ENCODE peak calls at places on chromosomes 4 and X, in eight cellular contexts. D is adrenal gland, I is endothelial cell, J is nephron progenitor cell, C is WTC11, G is IMR-90, L is endothelial cell of umbilical vein, V is hepatocyte. F is an unnamed sample.

GRCh38 chr4:2797545-2798305 is 4.8 kb downstream of the SH3BP2 start:
- DNase-seq in L (no peak), V (no peak), I (peak), G (no peak), C (no peak), D (peak), J (no peak), F (no peak)

GRCh38 chrX:72026341-72027023 is 105.2 kb downstream of the RTL5 start:
- DNase-seq in J (no peak), C (no peak), D (peak), I (no peak), L (no peak), G (no peak), V (no peak), F (no peak)

GRCh38 chrX:134764202-134764785 is 106.0 kb upstream of the PLAC1 start:
- DNase-seq in G (no peak), J (no peak), L (peak), D (no peak), I (no peak), C (no peak), V (no peak), F (no peak)

GRCh38 chr4:140718240-140718639 is 37.9 kb downstream of the TBC1D9 start:
- DNase-seq in G (peak), I (no peak), J (no peak), D (no peak), L (peak), C (no peak), V (no peak), F (no peak)

GRCh38 chrX:35098419-35098818 is 155.8 kb downstream of the FAM47B start:
- DNase-seq in G (no peak), J (no peak), C (no peak), D (no peak), V (no peak), I (no peak), L (peak), F (no peak)

GRCh38 chrX:64642482-64642881 is 247.2 kb upstream of the MTMR8 start:
- DNase-seq in V (no peak), L (no peak), G (no peak), C (peak), J (no peak), D (no peak), I (peak), F (no peak)

GRCh38 chr4:111630705-111631104 is 514.5 kb upstream of the FAM241A start:
- DNase-seq in I (no peak), V (peak), J (no peak), G (peak), D (no peak), L (peak), C (no peak), F (no peak)

GRCh38 chr4:95508421-95508820 is 40.4 kb downstream of the UNC5C start:
- DNase-seq in D (no peak), I (no peak), G (peak), L (peak), V (no peak), J (no peak), C (no peak), F (no peak)

GRCh38 chrX:41303013-41303412 is 30.9 kb upstream of the DDX3X start:
- DNase-seq in L (no peak), C (no peak), V (no peak), I (no peak), G (no peak), D (no peak), J (no peak), F (no peak)

GRCh38 chrX:129654652-129655546 is at the start of gene APLN:
- DNase-seq in D (peak), C (peak), J (peak), I (peak), G (peak), V (peak), L (peak), F (no peak)

GRCh38 chrX:132022863-132023116 is 312 bp upstream of the STK26 start:
- DNase-seq in V (no peak), L (no peak), I (no peak), G (no peak), D (no peak), C (no peak), J (no peak), F (no peak)

GRCh38 chrX:69045616-69046345 is 119.5 kb downstream of the PJA1 start:
- DNase-seq in G (no peak), L (no peak), C (no peak), V (no peak), D (peak), I (no peak), J (no peak), F (no peak)

GRCh38 chr4:57075353-57075752 is 34.8 kb downstream of the IGFBP7 start:
- DNase-seq in J (no peak), I (no peak), C (no peak), V (no peak), G (no peak), L (no peak), D (no peak), F (no peak)
- TF ChIP-seq CTCF in J (no peak), I (no peak), C (no peak), V (no peak), G (no peak), L (no peak), D (no peak), F (no peak)

GRCh38 chrX:153728951-153729631 is 4.4 kb downstream of the ABCD1 start:
- DNase-seq in V (no peak), J (no peak), I (no peak), L (no peak), C (no peak), D (no peak), G (no peak), F (no peak)

GRCh38 chrX:153731117-153731844 is 6.6 kb downstream of the ABCD1 start:
- DNase-seq in J (no peak), I (no peak), G (no peak), C (no peak), D (no peak), L (no peak), V (no peak), F (no peak)

GRCh38 chrX:153732406-153732805 is 7.8 kb downstream of the ABCD1 start:
- DNase-seq in J (no peak), G (no peak), L (no peak), D (no peak), I (no peak), C (no peak), V (no peak), F (no peak)

GRCh38 chrX:153733651-153734240 is 9.1 kb downstream of the ABCD1 start:
- DNase-seq in D (no peak), G (no peak), L (no peak), I (no peak), V (no peak), J (no peak), C (no peak), F (no peak)

GRCh38 chrX:153731845-153732215 is 7.2 kb downstream of the ABCD1 start:
- DNase-seq in I (no peak), J (no peak), G (no peak), L (no peak), C (no peak), D (no peak), V (no peak), F (no peak)
- TF ChIP-seq CTCF in I (no peak), J (no peak), G (no peak), L (no peak), C (no peak), D (no peak), V (no peak), F (no peak)

DNA sequence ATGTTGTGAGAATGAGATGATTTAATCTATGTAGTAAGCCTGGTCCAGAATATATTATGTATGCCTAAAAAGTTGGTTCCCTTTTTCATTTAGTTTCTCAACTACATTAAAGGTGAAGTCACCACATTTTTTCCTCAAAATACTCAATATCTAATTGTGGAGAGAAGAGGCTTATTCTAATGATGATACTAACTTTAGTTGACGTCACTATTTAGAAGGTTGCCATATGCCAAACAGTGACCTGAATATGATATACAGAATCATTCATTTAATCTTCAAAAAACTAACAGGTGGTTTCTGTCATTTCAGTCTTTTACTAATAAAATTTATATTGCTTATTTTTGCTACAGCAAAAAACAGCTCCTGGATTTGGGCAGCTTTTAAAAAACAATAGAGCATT is 480.7 kb upstream of the NWD2 start:
- DNase-seq in G (no peak), J (no peak), I (no peak), D (no peak), L (no peak), C (no peak), V (no peak), F (no peak)
- TF ChIP-seq CTCF in G (no peak), J (no peak), I (no peak), D (no peak), L (no peak), C (no peak), V (no peak), F (no peak)

GRCh38 chrX:104309169-104309568 is 54.4 kb upstream of the ESX1 start:
- DNase-seq in G (no peak), V (no peak), I (no peak), D (no peak), C (no peak), L (no peak), J (no peak), F (no peak)
- TF ChIP-seq CTCF in G (no peak), V (no peak), I (no peak), D (no peak), C (no peak), L (no peak), J (no peak), F (no peak)

DNA sequence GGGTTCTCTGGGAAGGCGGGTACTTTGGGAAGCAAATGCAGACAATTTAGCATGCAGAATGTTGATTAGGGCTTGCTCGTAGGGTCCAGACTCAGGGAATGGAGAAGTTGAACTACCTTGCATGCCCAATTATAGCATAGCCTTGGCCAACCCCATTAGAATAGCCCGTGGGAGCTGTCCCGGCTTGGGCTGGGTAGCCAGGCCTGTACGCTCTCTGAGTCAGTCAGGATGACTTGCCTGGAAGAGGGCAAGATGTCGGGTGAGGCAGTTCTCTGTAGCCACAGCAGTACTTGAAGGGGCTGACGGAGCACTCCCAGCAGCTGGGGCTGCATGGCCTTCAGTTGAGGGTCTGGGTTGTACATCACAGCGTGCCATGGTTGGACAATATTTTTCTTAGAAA is 19.5 kb downstream of the KIAA0232 start:
- DNase-seq in I (no peak), V (no peak), J (no peak), G (peak), D (no peak), C (no peak), L (no peak), F (no peak)
- TF ChIP-seq CTCF in I (no peak), V (no peak), J (no peak), G (no peak), D (no peak), C (no peak), L (no peak), F (no peak)

DNA sequence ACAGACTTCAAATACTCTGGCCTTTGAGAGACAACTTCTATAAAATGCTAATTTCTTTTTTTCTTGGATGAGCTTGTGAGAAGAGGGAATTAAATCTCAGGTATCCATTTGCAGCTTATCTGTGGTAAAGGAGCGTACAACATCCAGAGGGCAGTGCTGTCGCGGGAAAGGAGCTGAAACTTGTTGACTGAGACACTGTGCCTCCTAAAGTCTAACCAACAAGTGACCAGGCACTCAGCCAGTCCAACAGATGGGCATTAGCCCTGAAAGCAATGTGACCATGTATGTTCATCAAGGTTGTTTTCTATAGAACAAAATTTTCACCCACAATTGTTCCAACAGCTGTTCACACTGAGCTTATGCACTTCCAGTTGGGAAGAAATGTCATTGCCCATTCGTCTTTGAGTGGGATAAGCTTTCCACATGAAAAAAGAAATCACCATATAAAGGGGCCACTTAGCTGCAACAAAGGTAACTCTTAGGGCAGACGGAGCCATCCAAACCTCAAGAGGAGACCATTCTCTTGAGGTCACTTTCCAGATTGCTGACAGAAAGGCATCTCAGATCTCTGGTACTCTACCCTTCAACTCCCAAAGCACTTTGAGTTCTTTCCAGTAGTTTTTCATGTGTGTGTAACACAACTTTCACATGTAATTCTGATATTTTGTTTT is 244.8 kb upstream of the NEIL3 start:
- DNase-seq in V (no peak), L (no peak), J (no peak), C (peak), G (no peak), D (no peak), I (no peak), F (no peak)
- TF ChIP-seq CTCF in V (no peak), L (no peak), J (no peak), C (no peak), G (no peak), D (no peak), I (no peak), F (no peak)

GRCh38 chrX:29040160-29040559 is 452.9 kb downstream of the IL1RAPL1 start:
- DNase-seq in V (no peak), C (no peak), J (no peak), L (no peak), G (no peak), D (no peak), I (no peak), F (no peak)

GRCh38 chrX:29039501-29039900 is 452.3 kb downstream of the IL1RAPL1 start:
- DNase-seq in C (no peak), L (peak), V (no peak), J (no peak), D (no peak), G (no peak), I (no peak), F (no peak)

GRCh38 chrX:29042341-29042740 is 455.1 kb downstream of the IL1RAPL1 start:
- DNase-seq in L (peak), I (no peak), C (no peak), J (no peak), D (no peak), V (no peak), G (no peak), F (no peak)

GRCh38 chrX:29043751-29044150 is 456.5 kb downstream of the IL1RAPL1 start:
- DNase-seq in V (no peak), I (no peak), L (no peak), D (no peak), J (no peak), G (no peak), C (no peak), F (no peak)

GRCh38 chrX:29044802-29045201 is 457.6 kb downstream of the IL1RAPL1 start:
- DNase-seq in J (no peak), I (no peak), G (peak), V (no peak), C (no peak), D (no peak), L (peak), F (no peak)
- TF ChIP-seq CTCF in J (no peak), I (no peak), G (peak), V (peak), C (no peak), D (no peak), L (peak), F (peak)

GRCh38 chrX:151746502-151746901 is 12.0 kb downstream of the CNGA2 start:
- DNase-seq in V (no peak), J (no peak), D (no peak), C (no peak), I (no peak), G (no peak), L (no peak), F (no peak)

GRCh38 chrX:151752847-151753246 is 18.3 kb downstream of the CNGA2 start:
- DNase-seq in L (no peak), G (no peak), I (no peak), D (no peak), C (no peak), V (no peak), J (no peak), F (no peak)

GRCh38 chrX:151754042-151754419 is 19.5 kb downstream of the CNGA2 start:
- DNase-seq in L (no peak), G (peak), D (no peak), C (no peak), V (no peak), J (no peak), I (no peak), F (no peak)

GRCh38 chrX:151753313-151754041 is 18.9 kb downstream of the CNGA2 start:
- DNase-seq in C (peak), L (peak), D (peak), I (peak), V (peak), G (peak), J (peak), F (peak)

GRCh38 chrX:151750511-151750910 is 16.0 kb downstream of the CNGA2 start:
- DNase-seq in V (no peak), I (no peak), G (no peak), D (no peak), L (no peak), J (no peak), C (no peak), F (no peak)
- TF ChIP-seq CTCF in V (no peak), I (no peak), G (no peak), D (no peak), L (no peak), J (no peak), C (no peak), F (no peak)

DNA sequence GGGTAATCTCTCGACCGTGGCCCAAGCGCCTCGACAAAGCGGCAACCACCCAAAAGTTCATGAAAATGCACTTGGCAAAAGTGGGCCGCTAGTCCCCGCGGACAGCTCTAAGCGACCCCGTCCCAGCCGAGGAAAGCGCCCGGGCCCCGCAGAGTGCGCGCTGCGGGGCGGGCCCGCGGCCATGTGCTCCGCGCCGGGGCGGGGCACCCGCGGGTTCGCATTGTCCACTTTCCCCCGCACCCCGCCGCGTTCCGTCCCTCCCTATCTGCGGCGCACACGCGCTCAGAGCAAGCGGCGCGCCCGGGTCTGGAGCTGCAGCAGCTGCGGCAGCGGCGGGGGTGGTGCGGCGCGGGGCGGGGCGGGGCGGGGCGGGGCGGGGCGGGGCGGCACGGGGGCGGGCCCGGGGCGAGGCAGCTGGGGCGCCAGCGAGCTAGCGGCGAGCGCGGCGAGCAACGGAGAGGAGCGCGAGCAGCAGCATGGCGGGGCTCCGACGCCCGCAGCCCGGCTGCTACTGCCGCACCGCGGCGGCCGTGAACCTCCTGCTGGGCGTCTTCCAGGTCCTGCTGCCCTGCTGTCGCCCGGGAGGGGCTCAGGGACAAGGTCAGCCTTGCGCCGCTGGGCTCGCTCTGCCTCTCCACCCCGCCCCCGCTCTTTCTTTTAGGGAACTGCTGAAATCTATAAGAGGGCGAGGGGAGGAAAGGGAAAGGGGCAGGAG is at the start of gene TMEM131L:
- DNase-seq in D (peak), J (peak), V (peak), L (peak), C (peak), I (peak), G (peak), F (peak)
- TF ChIP-seq CTCF in D (no peak), J (no peak), V (peak), L (peak), C (no peak), I (no peak), G (no peak), F (no peak)